ENCODE peak calls at places on chromosomes 3 and 15, in ten cellular contexts. P is K562, R is cardiac fibroblast, N is dorsolateral prefrontal cortex, I is GM23338, Z is hepatocyte, E is GM13977, B is IMR-90, M is foreskin fibroblast, X is mucosa of descending colon. K is an unnamed sample.

GRCh38 chr3:181455276-181455675 is 256.4 kb upstream of the SOX2 start:
- DNase-seq in P (no peak), R (no peak), N (no peak), I (no peak), Z (no peak), E (no peak), B (no peak), M (no peak), X (no peak), K (no peak)

GRCh38 chr3:104368760-104369159 is 997.9 kb upstream of the ALCAM start:
- DNase-seq in P (no peak), R (no peak), N (no peak), I (no peak), Z (no peak), E (no peak), B (no peak), M (no peak), X (no peak), K (no peak)

GRCh38 chr3:16467368-16467767 is 46.1 kb downstream of the RFTN1 start:
- DNase-seq in P (no peak), R (no peak), N (no peak), I (peak), Z (no peak), E (peak), B (no peak), M (no peak), X (no peak), K (no peak)

GRCh38 chr15:84772467-84772866 is 24.1 kb downstream of the ZNF592 start:
- DNase-seq in P (no peak), R (peak), N (no peak), I (no peak), Z (no peak), E (no peak), B (no peak), M (no peak), X (no peak), K (no peak)

GRCh38 chr3:157836022-157836421 is 270.2 kb downstream of the SHOX2 start:
- DNase-seq in P (no peak), R (no peak), N (no peak), I (no peak), Z (no peak), E (no peak), B (no peak), M (no peak), X (no peak), K (no peak)

GRCh38 chr3:187012609-187013051 is 82.3 kb downstream of the ST6GAL1 start:
- DNase-seq in P (no peak), R (peak), N (no peak), I (no peak), Z (no peak), E (no peak), B (peak), M (no peak), X (peak), K (peak)

GRCh38 chr15:52256930-52257733 is 38.5 kb downstream of the MYO5C start:
- DNase-seq in P (no peak), R (peak), N (no peak), I (peak), Z (no peak), E (no peak), B (no peak), M (peak), X (no peak), K (no peak)

GRCh38 chr3:190155752-190156151 is 35.1 kb upstream of the P3H2 start:
- DNase-seq in P (no peak), R (no peak), N (no peak), I (no peak), Z (peak), E (no peak), B (no peak), M (peak), X (peak), K (peak)

GRCh38 chr3:95923496-95924210 is 890.7 kb upstream of the EPHA6 start:
- DNase-seq in P (no peak), R (peak), N (no peak), I (no peak), Z (peak), E (no peak), B (peak), M (peak), X (no peak), K (peak)

GRCh38 chr15:90780916-90781315 is 63.8 kb downstream of the BLM start:
- DNase-seq in P (no peak), R (no peak), N (no peak), I (no peak), Z (no peak), E (no peak), B (no peak), M (no peak), X (no peak), K (no peak)

GRCh38 chr3:193240850-193241706 is at the start of gene PLAAT1:
- DNase-seq in P (peak), R (peak), N (no peak), I (peak), Z (peak), E (peak), B (peak), M (peak), X (peak), K (peak)

GRCh38 chr3:67468511-67468910 is 185.9 kb downstream of the SUCLG2 start:
- DNase-seq in P (no peak), R (no peak), N (no peak), I (no peak), Z (no peak), E (no peak), B (peak), M (peak), X (no peak), K (no peak)

GRCh38 chr3:27554706-27555105 is 70.5 kb upstream of the SLC4A7 start:
- DNase-seq in P (no peak), R (no peak), N (no peak), I (no peak), Z (no peak), E (no peak), B (no peak), M (peak), X (no peak), K (no peak)

GRCh38 chr3:177050466-177051237 is 146.6 kb downstream of the TBL1XR1 start:
- DNase-seq in P (peak), R (peak), N (no peak), I (peak), Z (peak), E (no peak), B (peak), M (peak), X (no peak), K (peak)

GRCh38 chr3:125043599-125044151 is 12.1 kb downstream of the HEG1 start:
- DNase-seq in P (no peak), R (peak), N (no peak), I (no peak), Z (no peak), E (no peak), B (no peak), M (no peak), X (peak), K (no peak)

GRCh38 chr3:145899229-145899628 is 261.8 kb downstream of the PLOD2 start:
- DNase-seq in P (no peak), R (no peak), N (no peak), I (no peak), Z (no peak), E (no peak), B (no peak), M (no peak), X (no peak), K (peak)

GRCh38 chr15:32819406-32819930 is 101.7 kb downstream of the GREM1 start:
- DNase-seq in P (no peak), R (no peak), N (no peak), I (no peak), Z (no peak), E (no peak), B (no peak), M (no peak), X (no peak), K (no peak)

GRCh38 chr3:155970406-155970805 is 100.0 kb downstream of the GMPS start:
- DNase-seq in P (no peak), R (no peak), N (no peak), I (no peak), Z (no peak), E (no peak), B (no peak), M (no peak), X (no peak), K (no peak)

GRCh38 chr15:75349851-75350588 is 3.2 kb downstream of the NEIL1 start:
- DNase-seq in P (no peak), R (no peak), N (no peak), I (no peak), Z (no peak), E (peak), B (no peak), M (no peak), X (peak), K (no peak)

GRCh38 chr15:60396964-60397771 is 618 bp downstream of the ANXA2 start:
- DNase-seq in P (peak), R (peak), N (no peak), I (peak), Z (peak), E (peak), B (peak), M (peak), X (peak), K (peak)

GRCh38 chr15:93497256-93497655 is 408.2 kb upstream of the RGMA start:
- DNase-seq in P (no peak), R (no peak), N (no peak), I (no peak), Z (no peak), E (no peak), B (no peak), M (no peak), X (no peak), K (no peak)

GRCh38 chr15:61115679-61116078 is 113.4 kb downstream of the RORA start:
- DNase-seq in P (no peak), R (no peak), N (no peak), I (no peak), Z (no peak), E (no peak), B (peak), M (no peak), X (no peak), K (peak)

GRCh38 chr3:124851136-124851535 is 36.0 kb downstream of the ITGB5 start:
- DNase-seq in P (no peak), R (peak), N (no peak), I (no peak), Z (no peak), E (no peak), B (no peak), M (no peak), X (no peak), K (peak)

GRCh38 chr3:134237454-134238145 is 13.1 kb downstream of the RYK start:
- DNase-seq in P (no peak), R (no peak), N (no peak), I (no peak), Z (no peak), E (no peak), B (no peak), M (peak), X (no peak), K (no peak)

GRCh38 chr15:68820205-68820588 is 498 bp downstream of the ANP32A start:
- DNase-seq in P (no peak), R (no peak), N (no peak), I (no peak), Z (peak), E (peak), B (no peak), M (peak), X (peak), K (no peak)

GRCh38 chr15:71093089-71094024 is 21.9 kb upstream of the THSD4 start:
- DNase-seq in P (no peak), R (peak), N (no peak), I (no peak), Z (peak), E (no peak), B (peak), M (peak), X (peak), K (peak)

GRCh38 chr3:53166781-53167291 is 5.8 kb downstream of the PRKCD start:
- DNase-seq in P (no peak), R (peak), N (peak), I (no peak), Z (no peak), E (no peak), B (peak), M (peak), X (peak), K (no peak)

GRCh38 chr3:56192001-56192400 is 276.3 kb downstream of the ERC2 start:
- DNase-seq in P (no peak), R (no peak), N (no peak), I (no peak), Z (no peak), E (no peak), B (no peak), M (no peak), X (no peak), K (no peak)

GRCh38 chr3:45225465-45226205 is 452 bp downstream of the TMEM158 start:
- DNase-seq in P (peak), R (peak), N (no peak), I (peak), Z (peak), E (peak), B (no peak), M (peak), X (no peak), K (peak)

GRCh38 chr15:78804391-78804792 is 6.9 kb downstream of the ADAMTS7 start:
- DNase-seq in P (no peak), R (no peak), N (no peak), I (peak), Z (no peak), E (no peak), B (no peak), M (no peak), X (no peak), K (no peak)

GRCh38 chr3:146273721-146274407 is 23.0 kb upstream of the PLSCR4 start:
- DNase-seq in P (no peak), R (no peak), N (no peak), I (no peak), Z (no peak), E (no peak), B (no peak), M (no peak), X (no peak), K (no peak)

DNA sequence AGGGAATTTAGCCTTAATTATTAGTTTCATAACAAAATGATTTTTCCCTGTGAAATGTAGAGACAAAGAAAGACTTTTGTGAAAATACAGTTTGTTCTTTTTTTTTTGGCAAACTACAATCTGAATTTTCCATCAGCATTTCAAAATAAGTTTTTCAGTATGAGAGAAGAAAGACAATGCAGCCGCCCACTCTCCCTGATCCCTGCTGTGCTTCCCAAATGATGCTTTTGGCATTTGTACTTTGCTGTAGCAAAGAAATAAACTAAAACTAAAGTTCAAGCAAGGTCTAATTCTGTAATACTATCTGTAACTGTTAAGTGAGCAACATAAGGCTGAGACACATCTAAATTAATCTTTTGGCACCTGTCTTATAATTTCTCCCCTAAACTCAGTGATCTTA is 782.2 kb downstream of the VGLL3 start:
- DNase-seq in P (no peak), R (no peak), N (no peak), I (no peak), Z (no peak), E (no peak), B (no peak), M (no peak), X (no peak), K (no peak)
- TF ChIP-seq CTCF in P (no peak), R (no peak), N (no peak), I (no peak), Z (no peak), E (no peak), B (no peak), M (no peak), X (no peak), K (no peak)

GRCh38 chr3:178823556-178824229 is 247.9 kb downstream of the ZMAT3 start:
- DNase-seq in P (no peak), R (peak), N (no peak), I (no peak), Z (peak), E (no peak), B (no peak), M (no peak), X (no peak), K (no peak)
- TF ChIP-seq CTCF in P (no peak), R (no peak), N (no peak), I (no peak), Z (no peak), E (no peak), B (no peak), M (no peak), X (no peak), K (no peak)

GRCh38 chr3:690770-691169 is 402.1 kb upstream of the CNTN6 start:
- DNase-seq in P (no peak), R (no peak), N (no peak), I (no peak), Z (no peak), E (no peak), B (no peak), M (no peak), X (no peak), K (no peak)
- TF ChIP-seq CTCF in P (no peak), R (no peak), N (no peak), I (no peak), Z (no peak), E (no peak), B (no peak), M (no peak), X (no peak), K (no peak)

DNA sequence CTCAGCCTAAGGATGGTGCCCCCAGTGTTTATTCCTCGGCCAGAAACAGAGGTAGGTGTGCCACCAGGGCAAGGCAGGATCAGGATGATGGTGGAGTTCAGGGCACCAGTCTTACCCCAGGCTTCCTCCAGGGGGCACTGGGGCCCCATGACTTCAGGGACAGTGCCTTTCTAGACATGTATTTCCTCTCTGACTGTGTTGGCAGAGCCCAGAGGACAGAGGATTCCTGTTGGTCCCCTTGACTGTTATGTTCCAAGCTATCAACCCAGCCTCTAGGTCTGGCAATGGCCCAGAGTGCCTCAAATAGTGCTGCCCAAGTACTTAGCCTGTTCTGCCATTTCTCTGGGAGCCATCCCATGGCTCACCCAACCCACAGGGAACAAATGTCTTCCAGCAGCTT is 2.8 kb downstream of the HEMK1 start:
- DNase-seq in P (peak), R (peak), N (peak), I (peak), Z (peak), E (peak), B (peak), M (peak), X (peak), K (peak)
- TF ChIP-seq CTCF in P (peak), R (peak), N (peak), I (peak), Z (peak), E (peak), B (peak), M (peak), X (peak), K (peak)

GRCh38 chr3:133040696-133041523 is 2.7 kb downstream of the TMEM108 start:
- DNase-seq in P (peak), R (peak), N (peak), I (peak), Z (peak), E (peak), B (peak), M (peak), X (no peak), K (peak)
- TF ChIP-seq CTCF in P (peak), R (peak), N (peak), I (peak), Z (peak), E (peak), B (peak), M (peak), X (peak), K (peak)

GRCh38 chr3:14397531-14397930 is 4.9 kb upstream of the SLC6A6 start:
- DNase-seq in P (no peak), R (no peak), N (peak), I (no peak), Z (no peak), E (no peak), B (no peak), M (no peak), X (no peak), K (no peak)
- TF ChIP-seq CTCF in P (no peak), R (no peak), N (no peak), I (no peak), Z (no peak), E (no peak), B (no peak), M (no peak), X (no peak), K (no peak)

DNA sequence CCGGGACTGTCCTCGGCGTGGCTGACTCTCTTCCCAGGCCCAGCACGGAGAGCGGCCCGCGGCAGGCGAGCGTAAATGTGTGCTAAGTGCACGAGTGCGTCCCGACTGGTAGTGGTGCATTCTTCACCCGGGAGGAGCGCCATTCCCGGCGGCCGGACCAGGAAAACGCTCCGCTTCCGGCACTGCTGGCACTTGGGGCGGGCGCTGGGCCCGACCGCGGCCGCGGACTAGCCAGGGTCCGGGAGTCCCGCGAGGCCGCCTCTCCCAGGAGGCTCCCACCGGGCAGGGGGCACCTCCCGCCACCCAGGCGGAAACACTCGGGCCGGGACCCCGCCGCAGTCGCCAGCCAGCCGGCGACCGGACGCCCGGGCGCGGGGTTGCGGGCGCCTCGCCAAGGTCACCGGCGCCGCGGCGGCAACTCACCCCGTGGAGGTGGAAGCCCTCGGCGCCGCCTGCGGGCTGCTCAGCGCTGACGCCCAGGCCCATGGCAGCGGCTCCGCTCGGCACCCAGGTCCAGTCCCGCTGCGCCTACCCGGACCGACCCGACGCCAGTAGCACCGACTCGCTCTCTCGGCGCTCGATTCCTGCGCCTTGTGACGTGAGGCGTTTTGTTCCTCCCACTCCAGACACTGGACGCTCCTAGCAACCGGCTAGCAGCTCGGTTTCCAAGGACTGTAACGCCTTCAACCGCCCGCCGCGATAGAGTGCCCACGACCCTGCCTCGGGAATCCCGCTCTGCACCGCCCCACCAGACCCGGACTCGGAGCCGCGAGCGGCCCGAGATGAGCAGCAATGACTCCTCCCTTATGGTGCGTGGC is at the start of the genes GORASP1 and TTC21A:
- DNase-seq in P (peak), R (peak), N (peak), I (peak), Z (peak), E (peak), B (peak), M (peak), X (peak), K (peak)
- TF ChIP-seq CTCF in P (no peak), R (no peak), N (no peak), I (no peak), Z (no peak), E (no peak), B (peak), M (no peak), X (no peak), K (no peak)

GRCh38 chr15:57706405-57707209 is at the start of gene POLR2M:
- DNase-seq in P (peak), R (peak), N (peak), I (peak), Z (peak), E (peak), B (peak), M (peak), X (peak), K (peak)
- TF ChIP-seq CTCF in P (peak), R (no peak), N (peak), I (no peak), Z (no peak), E (no peak), B (no peak), M (no peak), X (no peak), K (no peak)

GRCh38 chr3:40930131-40930538 is 269.2 kb upstream of the CTNNB1 start:
- DNase-seq in P (no peak), R (peak), N (no peak), I (no peak), Z (peak), E (no peak), B (no peak), M (no peak), X (no peak), K (peak)
- TF ChIP-seq CTCF in P (peak), R (no peak), N (no peak), I (peak), Z (peak), E (no peak), B (no peak), M (no peak), X (no peak), K (peak)